ENCODE peak calls at places on chromosomes 3 and 15, in eight cellular contexts. S is activated effector memory CD4-positive, alpha-beta T cell treated with anti-CD3 and anti-CD28 coated beads, Interleukin-2, amount 50 U/mL, for 16 hours; E is hippocampal formation; D is T-helper 1 cell; T is MV-4-11; Y is AG08396; P is GM19239; N is T-helper 22 cell. M is an unnamed sample.

GRCh38 chr3:108305484-108306172 is 9.3 kb downstream of the HHLA2 start:
- DNase-seq in S (no peak), E (no peak), D (no peak), T (peak), Y (no peak), P (no peak), N (no peak), M (no peak)

GRCh38 chr3:4596596-4596995 is 103.4 kb downstream of the ITPR1 start:
- DNase-seq in S (no peak), E (no peak), D (no peak), T (no peak), Y (no peak), P (no peak), N (no peak), M (no peak)

GRCh38 chr15:77576538-77576937 is 56.2 kb downstream of the LINGO1 start:
- DNase-seq in S (no peak), E (no peak), D (no peak), T (no peak), Y (no peak), P (no peak), N (no peak), M (no peak)

GRCh38 chr3:49032646-49033304 is 3.6 kb upstream of the IMPDH2 start:
- DNase-seq in S (no peak), E (no peak), D (no peak), T (no peak), Y (no peak), P (no peak), N (no peak), M (no peak)

GRCh38 chr3:9020396-9020795 is 57.1 kb upstream of the RAD18 start:
- DNase-seq in S (no peak), E (no peak), D (no peak), T (no peak), Y (no peak), P (no peak), N (no peak), M (no peak)

GRCh38 chr3:112995800-112996199 is 5.0 kb downstream of the GTPBP8 start:
- DNase-seq in S (no peak), E (no peak), D (no peak), T (no peak), Y (no peak), P (no peak), N (no peak), M (no peak)

GRCh38 chr3:46908294-46908985 is 30.9 kb downstream of the PTH1R start:
- DNase-seq in S (no peak), E (no peak), D (no peak), T (no peak), Y (no peak), P (no peak), N (no peak), M (no peak)

GRCh38 chr3:99126291-99126690 is 224.8 kb upstream of the DCBLD2 start:
- DNase-seq in S (no peak), E (no peak), D (no peak), T (no peak), Y (no peak), P (no peak), N (no peak), M (no peak)

GRCh38 chr15:31341501-31342195 is 15.0 kb downstream of the KLF13 start:
- DNase-seq in S (no peak), E (no peak), D (no peak), T (no peak), Y (no peak), P (no peak), N (no peak), M (peak)

GRCh38 chr15:99401971-99402732 is 150.9 kb downstream of the LRRC28 start:
- DNase-seq in S (no peak), E (no peak), D (no peak), T (no peak), Y (no peak), P (no peak), N (no peak), M (no peak)

M was measured in dorsolateral prefrontal cortex.